ENCODE peak calls at places on chromosomes 16 and 17, in eight cellular contexts. One of them, this sample, is unnamed.

GRCh38 chr17:79874329-79874981 is 35.2 kb upstream of the CBX4 start:
- DNase-seq in heart right ventricle: no peak
- DNase-seq in CD4-positive, alpha-beta T cell: no peak
- DNase-seq in colonic mucosa: peak
- DNase-seq in AG04449: no peak
- DNase-seq in GM10248: peak
- DNase-seq in GM13977: peak
- DNase-seq in tibial nerve: no peak
- DNase-seq in this sample: peak

GRCh38 chr17:77475012-77475976 is 334.5 kb downstream of the SEC14L1 start:
- DNase-seq in tibial nerve: no peak
- DNase-seq in AG04449: peak
- DNase-seq in CD4-positive, alpha-beta T cell: peak
- DNase-seq in heart right ventricle: peak
- DNase-seq in GM10248: no peak
- DNase-seq in colonic mucosa: no peak
- DNase-seq in GM13977: no peak
- DNase-seq in this sample: peak

GRCh38 chr17:413706-414440 is 61.3 kb upstream of the RPH3AL start:
- DNase-seq in colonic mucosa: no peak
- DNase-seq in GM13977: no peak
- DNase-seq in AG04449: no peak
- DNase-seq in GM10248: no peak
- DNase-seq in CD4-positive, alpha-beta T cell: no peak
- DNase-seq in tibial nerve: no peak
- DNase-seq in heart right ventricle: no peak
- DNase-seq in this sample: no peak

GRCh38 chr17:35243459-35244204 is 760 bp downstream of the SLFN5 start:
- DNase-seq in AG04449: peak
- DNase-seq in tibial nerve: peak
- DNase-seq in GM13977: peak
- DNase-seq in heart right ventricle: peak
- DNase-seq in CD4-positive, alpha-beta T cell: peak
- DNase-seq in GM10248: peak
- DNase-seq in colonic mucosa: peak
- DNase-seq in this sample: no peak

GRCh38 chr17:47254403-47254943 is 846 bp downstream of the ITGB3 start:
- DNase-seq in AG04449: no peak
- DNase-seq in colonic mucosa: no peak
- DNase-seq in GM13977: no peak
- DNase-seq in heart right ventricle: no peak
- DNase-seq in GM10248: no peak
- DNase-seq in tibial nerve: no peak
- DNase-seq in CD4-positive, alpha-beta T cell: no peak
- DNase-seq in this sample: no peak

GRCh38 chr16:77410449-77410848 is 24.4 kb downstream of the ADAMTS18 start:
- DNase-seq in tibial nerve: no peak
- DNase-seq in GM10248: no peak
- DNase-seq in heart right ventricle: no peak
- DNase-seq in AG04449: no peak
- DNase-seq in colonic mucosa: no peak
- DNase-seq in GM13977: no peak
- DNase-seq in CD4-positive, alpha-beta T cell: no peak
- DNase-seq in this sample: no peak

GRCh38 chr16:85360323-85361277 is 248.3 kb upstream of the CIBAR2 start:
- DNase-seq in heart right ventricle: no peak
- DNase-seq in tibial nerve: no peak
- DNase-seq in AG04449: no peak
- DNase-seq in colonic mucosa: peak
- DNase-seq in GM10248: no peak
- DNase-seq in CD4-positive, alpha-beta T cell: no peak
- DNase-seq in GM13977: no peak
- DNase-seq in this sample: no peak

GRCh38 chr16:2210386-2211365 is at the start of gene BRICD5:
- DNase-seq in CD4-positive, alpha-beta T cell: no peak
- DNase-seq in colonic mucosa: no peak
- DNase-seq in AG04449: no peak
- DNase-seq in GM10248: no peak
- DNase-seq in GM13977: no peak
- DNase-seq in tibial nerve: no peak
- DNase-seq in heart right ventricle: no peak
- DNase-seq in this sample: no peak

GRCh38 chr17:42027961-42028790 is 8.3 kb downstream of the NKIRAS2 start:
- DNase-seq in CD4-positive, alpha-beta T cell: no peak
- DNase-seq in AG04449: no peak
- DNase-seq in heart right ventricle: no peak
- DNase-seq in GM13977: no peak
- DNase-seq in tibial nerve: no peak
- DNase-seq in GM10248: no peak
- DNase-seq in colonic mucosa: no peak
- DNase-seq in this sample: peak

GRCh38 chr16:52997922-52998321 is 54.8 kb downstream of the CHD9NB start:
- DNase-seq in tibial nerve: no peak
- DNase-seq in CD4-positive, alpha-beta T cell: no peak
- DNase-seq in GM13977: no peak
- DNase-seq in AG04449: no peak
- DNase-seq in heart right ventricle: no peak
- DNase-seq in colonic mucosa: no peak
- DNase-seq in GM10248: no peak
- DNase-seq in this sample: no peak

GRCh38 chr16:71540-72341 is 690 bp downstream of the RHBDF1 start:
- DNase-seq in AG04449: no peak
- DNase-seq in colonic mucosa: peak
- DNase-seq in heart right ventricle: peak
- DNase-seq in GM10248: no peak
- DNase-seq in CD4-positive, alpha-beta T cell: no peak
- DNase-seq in tibial nerve: peak
- DNase-seq in GM13977: no peak
- DNase-seq in this sample: no peak

GRCh38 chr17:56918916-56919315 is 5.1 kb upstream of the TRIM25 start:
- DNase-seq in CD4-positive, alpha-beta T cell: no peak
- DNase-seq in heart right ventricle: no peak
- DNase-seq in tibial nerve: no peak
- DNase-seq in GM13977: no peak
- DNase-seq in colonic mucosa: no peak
- DNase-seq in AG04449: no peak
- DNase-seq in GM10248: no peak
- DNase-seq in this sample: peak

GRCh38 chr17:82400830-82401229 is 17.3 kb upstream of the HEXD start:
- DNase-seq in GM10248: peak
- DNase-seq in AG04449: no peak
- DNase-seq in CD4-positive, alpha-beta T cell: peak
- DNase-seq in heart right ventricle: peak
- DNase-seq in colonic mucosa: peak
- DNase-seq in GM13977: peak
- DNase-seq in tibial nerve: no peak
- DNase-seq in this sample: peak

GRCh38 chr16:57204675-57205074 is 18.5 kb downstream of the RSPRY1 start:
- DNase-seq in tibial nerve: no peak
- DNase-seq in CD4-positive, alpha-beta T cell: no peak
- DNase-seq in heart right ventricle: no peak
- DNase-seq in AG04449: no peak
- DNase-seq in GM13977: no peak
- DNase-seq in colonic mucosa: no peak
- DNase-seq in GM10248: no peak
- DNase-seq in this sample: no peak

GRCh38 chr16:27327586-27327915 is 13.8 kb downstream of the IL4R start:
- DNase-seq in heart right ventricle: no peak
- DNase-seq in AG04449: no peak
- DNase-seq in CD4-positive, alpha-beta T cell: no peak
- DNase-seq in tibial nerve: no peak
- DNase-seq in colonic mucosa: no peak
- DNase-seq in GM10248: no peak
- DNase-seq in GM13977: no peak
- DNase-seq in this sample: no peak

GRCh38 chr16:27326251-27326650 is 12.5 kb downstream of the IL4R start:
- DNase-seq in CD4-positive, alpha-beta T cell: no peak
- DNase-seq in heart right ventricle: no peak
- DNase-seq in AG04449: no peak
- DNase-seq in GM10248: no peak
- DNase-seq in GM13977: no peak
- DNase-seq in colonic mucosa: no peak
- DNase-seq in tibial nerve: no peak
- DNase-seq in this sample: no peak

GRCh38 chr16:27328937-27329336 is 15.2 kb downstream of the IL4R start:
- DNase-seq in tibial nerve: no peak
- DNase-seq in CD4-positive, alpha-beta T cell: no peak
- DNase-seq in GM10248: no peak
- DNase-seq in heart right ventricle: no peak
- DNase-seq in AG04449: no peak
- DNase-seq in GM13977: no peak
- DNase-seq in colonic mucosa: no peak
- DNase-seq in this sample: no peak

GRCh38 chr16:27325736-27326135 is 12.0 kb downstream of the IL4R start:
- DNase-seq in AG04449: no peak
- DNase-seq in CD4-positive, alpha-beta T cell: no peak
- DNase-seq in colonic mucosa: no peak
- DNase-seq in tibial nerve: no peak
- DNase-seq in GM13977: no peak
- DNase-seq in GM10248: no peak
- DNase-seq in heart right ventricle: no peak
- DNase-seq in this sample: no peak

DNA sequence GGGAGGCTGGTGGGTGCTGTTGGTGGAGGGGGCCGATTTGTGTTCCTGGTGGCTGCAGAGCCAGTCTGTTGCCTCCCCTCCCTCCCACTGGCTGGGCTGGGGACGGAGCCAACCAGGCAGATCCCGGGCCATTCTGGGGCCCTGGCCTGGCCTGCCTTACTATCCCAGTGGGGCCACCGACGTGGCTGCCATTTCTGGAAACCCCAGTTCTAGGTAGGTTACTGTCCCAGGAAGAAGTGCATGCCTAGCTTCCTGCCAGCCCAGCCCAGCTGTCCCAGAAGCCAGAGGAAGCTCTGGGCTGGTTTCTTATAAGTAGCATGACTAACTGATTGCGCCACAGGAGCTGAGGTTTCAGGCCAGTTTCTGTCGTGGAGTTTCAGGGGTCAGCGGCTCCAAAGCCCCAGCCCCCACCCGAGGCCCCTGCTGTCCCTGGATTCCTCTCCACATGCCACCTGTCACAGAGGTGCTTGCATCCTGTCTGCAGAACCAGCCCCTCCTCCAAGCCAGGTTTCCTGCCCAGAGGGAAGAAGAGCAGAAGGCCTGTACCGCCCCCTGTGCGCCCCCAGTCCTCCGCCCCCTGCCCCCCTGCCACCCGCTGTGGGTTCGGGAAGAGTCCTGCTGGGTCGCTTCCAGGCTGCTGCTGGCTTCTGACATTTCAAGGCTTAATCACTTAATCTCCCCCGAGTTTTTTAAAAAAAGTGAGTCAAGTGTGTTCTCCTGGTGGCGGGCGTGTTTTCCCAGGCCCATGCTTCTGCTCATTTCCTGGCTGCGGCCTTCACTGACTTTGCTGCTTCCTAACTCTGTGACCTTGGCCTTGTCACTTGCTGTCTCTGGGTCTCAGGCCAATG is 13.2 kb downstream of the IL4R start:
- DNase-seq in GM13977: no peak
- DNase-seq in heart right ventricle: peak
- DNase-seq in AG04449: peak
- DNase-seq in tibial nerve: peak
- DNase-seq in colonic mucosa: peak
- DNase-seq in CD4-positive, alpha-beta T cell: peak
- DNase-seq in GM10248: peak
- DNase-seq in this sample: peak
- TF ChIP-seq CTCF in GM13977: no peak
- TF ChIP-seq CTCF in heart right ventricle: no peak
- TF ChIP-seq CTCF in AG04449: no peak
- TF ChIP-seq CTCF in tibial nerve: no peak
- TF ChIP-seq CTCF in colonic mucosa: no peak
- TF ChIP-seq CTCF in CD4-positive, alpha-beta T cell: peak
- TF ChIP-seq CTCF in GM10248: no peak
- TF ChIP-seq CTCF in this sample: no peak

DNA sequence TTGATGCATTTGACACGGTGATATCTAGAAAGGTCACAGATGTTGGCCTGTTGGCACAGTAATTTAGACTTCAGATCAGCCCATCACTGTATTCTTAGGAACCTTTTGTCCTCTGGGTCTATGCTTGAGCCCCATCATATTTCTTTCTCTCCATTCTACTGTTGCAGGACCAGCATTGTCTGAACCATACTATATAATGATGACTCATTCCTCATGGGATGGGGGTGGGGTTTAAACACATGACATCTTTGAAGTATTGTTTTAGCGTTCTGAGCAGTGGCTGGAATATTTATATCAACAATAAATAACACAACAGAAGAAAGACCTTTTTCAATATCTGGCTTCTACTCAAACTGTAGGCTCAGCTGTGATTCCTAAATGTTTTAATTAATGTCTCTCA is 378.9 kb upstream of the GOT2 start:
- DNase-seq in AG04449: no peak
- DNase-seq in colonic mucosa: no peak
- DNase-seq in heart right ventricle: no peak
- DNase-seq in tibial nerve: no peak
- DNase-seq in GM13977: no peak
- DNase-seq in GM10248: no peak
- DNase-seq in CD4-positive, alpha-beta T cell: no peak
- DNase-seq in this sample: no peak
- TF ChIP-seq CTCF in AG04449: no peak
- TF ChIP-seq CTCF in colonic mucosa: no peak
- TF ChIP-seq CTCF in heart right ventricle: no peak
- TF ChIP-seq CTCF in tibial nerve: no peak
- TF ChIP-seq CTCF in GM13977: no peak
- TF ChIP-seq CTCF in GM10248: no peak
- TF ChIP-seq CTCF in CD4-positive, alpha-beta T cell: no peak
- TF ChIP-seq CTCF in this sample: no peak

DNA sequence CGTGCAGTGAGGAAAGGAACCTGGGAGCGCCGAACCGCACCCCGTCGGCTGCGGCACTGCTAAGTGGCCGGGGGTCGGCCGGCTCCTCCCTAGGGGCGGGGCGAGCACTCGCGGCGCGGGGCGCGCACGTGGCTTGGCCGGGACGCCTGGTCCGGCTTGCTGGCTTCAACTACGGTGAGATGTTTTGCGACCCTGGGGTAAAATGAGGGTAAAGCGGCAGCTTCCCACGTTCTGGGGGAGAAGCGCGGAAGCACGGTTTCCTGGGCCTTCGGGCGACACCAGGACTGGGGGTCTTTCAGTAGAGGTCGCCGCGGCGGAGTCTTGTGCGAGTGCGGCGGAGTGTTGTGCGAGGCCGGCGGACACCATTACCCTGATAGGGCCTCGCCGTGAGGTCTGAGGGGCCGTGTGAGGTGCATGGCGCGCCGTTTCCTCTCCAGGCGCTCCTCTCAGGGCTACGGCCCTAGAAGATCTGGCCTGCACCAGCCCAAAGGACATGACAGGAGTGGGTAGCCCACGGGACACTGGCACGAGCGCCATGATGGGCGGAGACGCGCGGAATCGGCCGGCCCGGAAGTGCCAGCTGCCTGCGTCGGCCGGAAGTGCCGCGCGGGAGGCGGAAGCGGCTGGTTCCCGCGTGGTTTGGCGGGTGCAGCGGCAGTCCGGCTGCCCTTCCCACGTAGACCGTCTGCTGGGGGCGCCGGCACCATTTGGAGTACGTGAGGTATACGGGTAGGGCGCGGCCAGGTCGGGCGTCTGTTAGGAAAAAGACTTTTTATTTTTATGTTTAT is at the start of gene PIGW:
- DNase-seq in AG04449: no peak
- DNase-seq in colonic mucosa: peak
- DNase-seq in GM13977: peak
- DNase-seq in CD4-positive, alpha-beta T cell: peak
- DNase-seq in heart right ventricle: peak
- DNase-seq in tibial nerve: peak
- DNase-seq in GM10248: peak
- DNase-seq in this sample: peak
- TF ChIP-seq CTCF in AG04449: no peak
- TF ChIP-seq CTCF in colonic mucosa: no peak
- TF ChIP-seq CTCF in GM13977: peak
- TF ChIP-seq CTCF in CD4-positive, alpha-beta T cell: no peak
- TF ChIP-seq CTCF in heart right ventricle: no peak
- TF ChIP-seq CTCF in tibial nerve: no peak
- TF ChIP-seq CTCF in GM10248: peak
- TF ChIP-seq CTCF in this sample: no peak

GRCh38 chr17:61502292-61502691 is 50.1 kb downstream of the TBX4 start:
- DNase-seq in GM13977: no peak
- DNase-seq in heart right ventricle: no peak
- DNase-seq in GM10248: no peak
- DNase-seq in colonic mucosa: no peak
- DNase-seq in AG04449: no peak
- DNase-seq in tibial nerve: no peak
- DNase-seq in CD4-positive, alpha-beta T cell: no peak
- DNase-seq in this sample: no peak
- TF ChIP-seq CTCF in GM13977: no peak
- TF ChIP-seq CTCF in heart right ventricle: no peak
- TF ChIP-seq CTCF in GM10248: no peak
- TF ChIP-seq CTCF in colonic mucosa: no peak
- TF ChIP-seq CTCF in AG04449: no peak
- TF ChIP-seq CTCF in tibial nerve: no peak
- TF ChIP-seq CTCF in CD4-positive, alpha-beta T cell: no peak
- TF ChIP-seq CTCF in this sample: no peak

This sample was measured in HL-60.